ENCODE peak calls at places on chromosomes 1 and 21, in four cellular contexts. F is suprapubic skin, V is body of pancreas, N is psoas muscle. C is an unnamed sample. For H3K36me3, the result is how much of the 10 kb centered on the place peaks cover.

GRCh38 chr21:29812947-29813346 is 126.8 kb downstream of the GRIK1 start:
- DNase-seq in F (no peak), V (no peak), N (no peak), C (no peak)

GRCh38 chr1:172135076-172135672 is 285.3 kb upstream of the C1orf105 start:
- DNase-seq in F (no peak), V (no peak), N (no peak), C (no peak)

GRCh38 chr21:42746593-42747266 is 93.3 kb downstream of the PDE9A start:
- DNase-seq in F (no peak), V (no peak), N (no peak), C (peak)

GRCh38 chr1:33927721-33928120 is 63.8 kb downstream of the HMGB4 start:
- DNase-seq in F (no peak), V (no peak), N (no peak), C (no peak)

GRCh38 chr1:34479731-34480130 is 275.1 kb upstream of the GJB5 start:
- DNase-seq in F (no peak), V (no peak), N (no peak), C (no peak)

GRCh38 chr1:153699768-153700167 is 21.3 kb downstream of the NPR1 start:
- DNase-seq in F (no peak), V (no peak), N (no peak), C (no peak)

GRCh38 chr1:241156231-241156965 is 200.6 kb downstream of the RGS7 start:
- DNase-seq in F (no peak), V (peak), N (no peak), C (no peak)

GRCh38 chr1:221541296-221541695 is 200.6 kb downstream of the DUSP10 start:
- DNase-seq in F (no peak), V (no peak), N (no peak), C (no peak)

GRCh38 chr1:68149907-68150306 is 82.4 kb downstream of the WLS start:
- DNase-seq in F (no peak), V (no peak), N (peak), C (no peak)

GRCh38 chr1:966603-967295 is 467 bp downstream of the PLEKHN1 start:
- DNase-seq in F (no peak), V (peak), N (peak), C (peak)

GRCh38 chr1:44036409-44037111 is 5.3 kb upstream of the SLC6A9 start:
- DNase-seq in F (no peak), V (peak), N (peak), C (peak)

GRCh38 chr1:47023268-47024137 is at the start of gene CYP4X1:
- DNase-seq in F (no peak), V (peak), N (peak), C (no peak)
- H3K4me3 ChIP-seq in F (peak), V (peak), N (peak), C (peak)

DNA sequence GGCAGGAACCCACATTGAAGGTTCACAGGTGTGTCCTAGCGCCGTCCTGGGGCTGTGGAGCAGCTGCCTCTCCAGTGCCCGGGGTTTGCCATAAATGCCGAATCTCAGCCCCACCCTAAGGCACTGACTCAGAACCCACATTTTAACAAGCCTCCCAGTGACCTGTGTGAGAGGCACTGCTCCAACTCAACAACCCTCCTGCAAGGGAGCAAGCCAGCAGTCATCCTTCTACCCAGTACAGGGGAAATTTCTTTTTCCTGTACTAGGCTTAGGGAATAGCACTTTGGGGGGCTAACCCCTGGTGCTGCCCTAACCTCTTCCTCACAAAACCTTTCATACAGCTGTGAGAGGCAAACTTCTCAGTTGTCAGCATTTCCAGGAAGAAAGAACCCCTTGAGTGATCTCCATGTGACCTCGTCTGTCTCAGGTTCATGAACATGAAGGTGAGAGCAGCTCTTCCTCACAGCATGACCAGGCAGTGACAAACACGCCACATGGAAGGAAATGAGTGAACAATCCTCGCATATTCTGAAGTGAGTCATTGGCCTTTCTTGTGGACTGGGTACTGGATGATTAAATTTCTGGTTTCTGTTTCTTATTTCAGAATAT is 11.4 kb upstream of the BCAR3 start:
- DNase-seq in F (no peak), V (no peak), N (no peak), C (no peak)
- H3K27ac ChIP-seq in F (peak), V (no peak), N (no peak), C (peak)

DNA sequence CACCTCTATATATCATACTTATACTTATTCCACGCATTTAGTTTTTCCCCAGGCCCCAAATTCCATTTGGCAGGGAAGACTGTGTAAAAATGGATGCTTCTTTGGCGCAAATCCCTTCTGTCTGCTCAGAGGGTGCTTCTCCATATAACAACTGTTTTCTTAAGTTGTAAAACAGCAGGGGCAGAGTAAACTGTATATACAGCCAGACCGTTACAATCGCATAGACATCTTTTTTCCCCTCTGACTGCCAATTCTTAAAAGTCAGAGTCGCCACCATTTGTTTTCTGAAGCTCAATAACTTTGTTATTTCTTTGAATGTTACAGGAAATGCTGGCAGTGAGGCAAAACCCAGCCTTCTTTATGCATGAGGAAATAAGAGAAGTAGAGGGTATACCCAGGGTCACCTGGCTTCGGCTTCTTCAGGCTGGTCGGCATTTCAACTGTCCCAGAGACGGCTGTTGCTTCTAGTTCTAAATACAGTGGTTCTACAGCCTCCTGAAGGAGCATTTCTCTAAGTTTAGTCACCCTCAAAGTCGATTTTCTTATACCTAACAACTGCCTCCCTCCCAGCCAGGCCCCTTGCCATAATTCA is 188.4 kb downstream of the CLIC6 start:
- DNase-seq in F (peak), V (no peak), N (no peak), C (no peak)
- H3K36me3 ChIP-seq in F (half or more), V (under half), N (half or more), C (under half)

GRCh38 chr21:46606427-46606813 is 1.5 kb upstream of the S100B start:
- DNase-seq in F (no peak), V (no peak), N (no peak), C (no peak)

GRCh38 chr21:46607605-46608004 is 2.7 kb upstream of the S100B start:
- DNase-seq in F (no peak), V (no peak), N (no peak), C (no peak)

GRCh38 chr21:46604975-46605758 is at the start of gene S100B:
- DNase-seq in F (no peak), V (no peak), N (no peak), C (no peak)

GRCh38 chr21:46604329-46604974 is 430 bp downstream of the S100B start:
- DNase-seq in F (no peak), V (no peak), N (no peak), C (no peak)

GRCh38 chr21:46605759-46606426 is 1.0 kb upstream of the S100B start:
- DNase-seq in F (no peak), V (peak), N (peak), C (peak)
- H3K4me3 ChIP-seq in F (no peak), V (no peak), N (no peak), C (no peak)

DNA sequence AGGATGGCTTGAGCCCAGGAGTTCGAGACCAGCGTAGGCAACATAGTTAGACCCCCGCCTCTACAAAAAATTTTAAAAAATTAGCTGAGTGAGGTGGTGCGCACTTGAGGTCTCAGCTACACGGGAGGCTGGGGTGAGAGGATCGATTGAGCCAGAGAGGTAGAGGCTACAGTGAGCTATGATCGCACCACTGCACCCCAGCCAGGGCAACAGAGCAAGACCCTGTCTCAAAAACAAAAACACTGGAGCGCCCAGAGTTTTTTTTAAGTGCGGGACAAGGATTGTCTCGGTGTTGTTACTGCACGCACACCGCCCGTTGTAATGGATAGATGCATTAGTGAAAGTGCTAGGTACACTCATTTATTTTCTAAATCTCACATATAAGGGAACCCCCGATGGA is 37.1 kb downstream of the PIK3CD start:
- DNase-seq in F (no peak), V (no peak), N (no peak), C (no peak)
- H3K27ac ChIP-seq in F (no peak), V (no peak), N (no peak), C (no peak)

C was measured in ascending aorta.